ENCODE peak calls at places on chromosomes 12 and 14, in six cellular contexts. C is foreskin fibroblast; B is activated CD4-positive, alpha-beta T cell treated with anti-CD3 and anti-CD28 coated beads, Interleukin-2, amount 10 ng/mL, durations not matched to agents 7 days and 5 days; L is iris pigment epithelial cell; T is caudate nucleus; K is left ventricle myocardium inferior. A is an unnamed sample.

GRCh38 chr12:65511134-65511912 is 232.8 kb downstream of the MSRB3 start:
- DNase-seq in B (no peak), C (no peak), L (no peak), K (peak; percentile 53), T (peak; percentile 18), A (no peak)

GRCh38 chr12:84874125-84874824 is 38.3 kb downstream of the SLC6A15 start:
- DNase-seq in C (peak; percentile 33), B (no peak), K (no peak), T (no peak), L (peak; percentile 73), A (no peak)

GRCh38 chr14:49918709-49919108 is 25.8 kb downstream of the ARF6 start:
- DNase-seq in C (no peak), L (no peak), T (no peak), B (no peak), K (no peak), A (no peak)

GRCh38 chr12:124130717-124131670 is 158.0 kb downstream of the ZNF664 start:
- DNase-seq in B (no peak), C (no peak), L (no peak), T (no peak), K (no peak), A (no peak)

GRCh38 chr14:104393199-104393897 is 186.2 kb upstream of the C14orf180 start:
- DNase-seq in T (no peak), B (peak; percentile 5), K (peak; percentile 55), C (no peak), L (no peak), A (no peak)

GRCh38 chr12:122887817-122888212 is 8.1 kb downstream of the VPS37B start:
- DNase-seq in L (no peak), C (no peak), K (no peak), B (no peak), T (no peak), A (no peak)

GRCh38 chr14:71626281-71626835 is 305.9 kb upstream of the RGS6 start:
- DNase-seq in L (peak; percentile 79), K (no peak), C (no peak), B (no peak), T (no peak), A (no peak)

GRCh38 chr12:39010406-39010805 is 105.0 kb upstream of the CPNE8 start:
- DNase-seq in B (no peak), T (no peak), K (no peak), L (no peak), C (no peak), A (no peak)

GRCh38 chr14:98144964-98145363 is 1127.0 kb downstream of the BCL11B start:
- DNase-seq in B (no peak), T (no peak), K (no peak), C (no peak), L (peak; percentile 0), A (no peak)

GRCh38 chr12:119807380-119807779 is 69.7 kb downstream of the CIT start:
- DNase-seq in K (no peak), T (no peak), L (no peak), C (no peak), B (no peak), A (no peak)